ENCODE peak calls at places on chromosome 2, in eight cellular contexts. E is T1000; J is activated T-cell treated with anti-CD3 and anti-CD28 coated beads for 4 hours; T is GM12864; C is stimulated activated CD4-positive, alpha-beta T cell treated with anti-CD3 and anti-CD28 coated beads, Interleukin-2, amount 100 ng/mL, for 48 hours; Y is CD8-positive, alpha-beta T cell; N is A172; D is GM03348. F is an unnamed sample.

GRCh38 chr2:47043142-47043890 is 111.8 kb downstream of the STPG4 start:
- DNase-seq in N (peak; percentile 100), C (no peak), T (no peak), D (peak; percentile 93), E (peak; percentile 81), J (no peak), Y (no peak), F (no peak)

GRCh38 chr2:15120578-15120977 is 440.6 kb downstream of the NBAS start:
- DNase-seq in T (no peak), D (no peak), N (no peak), J (no peak), C (no peak), Y (no peak), E (no peak), F (no peak)

GRCh38 chr2:96824079-96824870 is 8.2 kb downstream of the CNNM3 start:
- DNase-seq in T (no peak), J (no peak), N (peak; percentile 63), Y (no peak), C (no peak), D (no peak), E (no peak), F (no peak)

GRCh38 chr2:44237221-44237620 is 38.1 kb upstream of the SLC3A1 start:
- DNase-seq in Y (peak; percentile 18), D (no peak), J (no peak), C (no peak), N (no peak), E (no peak), T (peak; percentile 45), F (peak; percentile 34)

GRCh38 chr2:37388074-37388473 is 43.6 kb downstream of the QPCT start:
- DNase-seq in D (peak; percentile 57), N (peak; percentile 16), J (no peak), Y (no peak), C (no peak), T (no peak), E (no peak), F (no peak)

GRCh38 chr2:45006942-45007287 is 2.3 kb downstream of the SIX2 start:
- DNase-seq in N (no peak), T (no peak), E (no peak), J (no peak), Y (no peak), D (no peak), C (no peak), F (no peak)

GRCh38 chr2:41414486-41415230 is 633.2 kb upstream of the PKDCC start:
- DNase-seq in C (no peak), Y (no peak), T (no peak), D (peak; percentile 16), J (no peak), N (peak; percentile 39), E (no peak), F (no peak)

GRCh38 chr2:50840346-50841124 is 191.4 kb downstream of the NRXN1 start:
- DNase-seq in J (no peak), N (no peak), T (no peak), D (no peak), C (no peak), Y (no peak), E (no peak), F (no peak)

GRCh38 chr2:240131296-240131695 is 4.8 kb downstream of the COPS9 start:
- DNase-seq in Y (no peak), D (no peak), T (no peak), C (no peak), N (no peak), E (no peak), J (no peak), F (peak; percentile 2)

GRCh38 chr2:45743531-45744391 is 92.3 kb downstream of the PRKCE start:
- DNase-seq in J (no peak), E (no peak), C (no peak), T (no peak), N (no peak), Y (no peak), D (peak; percentile 66), F (no peak)

GRCh38 chr2:217113496-217113895 is 253.6 kb upstream of the TNP1 start:
- DNase-seq in J (no peak), N (no peak), C (no peak), E (no peak), D (no peak), T (no peak), Y (no peak), F (no peak)

F was measured in activated CD4-positive, alpha-beta memory T cell treated with anti-CD3 and anti-CD28 coated beads for 36 hours.